ENCODE peak calls at places on chromosome 3, in five cellular contexts. H is lung, Z is A549, O is bronchial epithelial cell, V is AG04449. G is an unnamed sample.

GRCh38 chr3:111238896-111239295 is 167.3 kb downstream of the NECTIN3 start:
- DNase-seq in Z (no peak), V (no peak), H (no peak), O (no peak), G (no peak)

GRCh38 chr3:119497824-119498187 is 541 bp upstream of the TIMMDC1 start:
- DNase-seq in H (peak; percentile 31), Z (peak; percentile 22), O (peak; percentile 42), V (no peak), G (no peak)

GRCh38 chr3:124920718-124921117 is 13.8 kb downstream of the MUC13 start:
- DNase-seq in O (no peak), Z (no peak), V (no peak), H (no peak), G (no peak)

GRCh38 chr3:163939926-163940325 is 1138.4 kb downstream of the SI start:
- DNase-seq in Z (no peak), H (no peak), O (peak; percentile 16), V (no peak), G (no peak)

GRCh38 chr3:138442996-138443395 is 8.6 kb downstream of the ESYT3 start:
- DNase-seq in H (no peak), Z (no peak), V (no peak), O (no peak), G (no peak)

GRCh38 chr3:139110072-139110830 is 65.6 kb upstream of the PRR23C start:
- DNase-seq in V (no peak), Z (no peak), H (peak; percentile 22), O (no peak), G (no peak)

GRCh38 chr3:197394464-197395321 is 96.3 kb upstream of the DLG1 start:
- DNase-seq in H (no peak), O (peak; percentile 100), Z (no peak), V (peak; percentile 100), G (peak; percentile 82)

GRCh38 chr3:128787256-128788253 is 61.6 kb downstream of the RAB7A start:
- DNase-seq in V (no peak), Z (peak; percentile 50), O (peak; percentile 100), H (no peak), G (no peak)

GRCh38 chr3:99637381-99638111 is 848 bp upstream of the COL8A1 start:
- DNase-seq in O (peak; percentile 83), H (no peak), V (no peak), Z (no peak), G (peak; percentile 50)

GRCh38 chr3:147392083-147392916 is 14.0 kb downstream of the ZIC4 start:
- DNase-seq in V (no peak), O (no peak), H (no peak), Z (no peak), G (peak; percentile 37)
- TF ChIP-seq CTCF in V (peak; percentile 64), O (no peak), H (no peak), Z (no peak), G (peak; percentile 62)

DNA sequence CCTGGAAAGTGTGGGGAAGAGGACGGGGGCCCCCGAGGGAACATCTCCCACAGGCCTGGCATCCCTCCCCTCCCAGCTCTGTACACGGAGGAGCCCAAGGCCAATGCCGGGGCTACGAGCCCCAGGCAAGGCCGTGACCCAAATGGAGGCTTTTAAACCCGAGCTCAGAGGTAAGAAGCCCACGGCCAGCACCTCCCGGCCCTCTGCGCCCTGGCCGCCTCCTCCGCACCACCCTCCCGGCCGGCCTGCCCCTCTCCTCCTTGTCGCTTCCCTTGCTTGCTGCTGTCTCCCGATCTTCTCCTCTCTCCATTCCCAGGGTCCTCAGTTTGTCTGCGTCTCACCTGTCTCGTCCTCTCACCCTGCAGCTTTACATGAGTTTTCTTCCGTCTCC is 1.3 kb downstream of the MUC4 start:
- DNase-seq in V (no peak), O (no peak), Z (no peak), H (no peak), G (no peak)
- H3K4me3 ChIP-seq in V (no peak overlapping the region), O (no peak overlapping the region), Z (no peak overlapping the region), H (no peak overlapping the region), G (no peak overlapping the region)

GRCh38 chr3:73324203-73325155 is 263.0 kb downstream of the EBLN2 start:
- DNase-seq in O (no peak), V (no peak), Z (no peak), H (no peak), G (no peak)

GRCh38 chr3:73332558-73332957 is 271.1 kb downstream of the EBLN2 start:
- DNase-seq in H (no peak), Z (no peak), O (no peak), V (no peak), G (no peak)

GRCh38 chr3:73321286-73321685 is 259.8 kb downstream of the EBLN2 start:
- DNase-seq in H (no peak), Z (no peak), O (no peak), V (no peak), G (no peak)

DNA sequence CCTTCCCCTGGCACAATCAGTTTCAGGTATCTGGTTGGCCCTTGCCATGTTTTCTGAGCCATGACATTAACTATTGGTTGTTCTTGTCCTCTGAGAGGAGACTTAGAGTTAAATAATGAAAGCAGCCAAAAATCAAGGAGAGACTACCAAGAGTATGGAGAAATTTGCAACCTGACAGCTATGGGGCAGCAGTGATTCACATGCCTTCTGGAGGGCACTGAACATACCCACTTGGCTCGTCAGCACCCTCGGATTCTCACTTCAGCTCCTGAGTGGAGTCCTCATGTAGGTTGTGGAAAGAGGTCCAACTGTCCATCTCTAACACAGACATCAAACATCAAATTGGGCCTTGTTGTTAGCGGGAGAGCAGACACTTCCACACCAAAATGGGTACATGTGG is 265.6 kb downstream of the EBLN2 start:
- DNase-seq in O (no peak), Z (no peak), V (no peak), H (no peak), G (no peak)
- TF ChIP-seq CTCF in O (no peak), Z (no peak), V (no peak), H (no peak), G (no peak)

DNA sequence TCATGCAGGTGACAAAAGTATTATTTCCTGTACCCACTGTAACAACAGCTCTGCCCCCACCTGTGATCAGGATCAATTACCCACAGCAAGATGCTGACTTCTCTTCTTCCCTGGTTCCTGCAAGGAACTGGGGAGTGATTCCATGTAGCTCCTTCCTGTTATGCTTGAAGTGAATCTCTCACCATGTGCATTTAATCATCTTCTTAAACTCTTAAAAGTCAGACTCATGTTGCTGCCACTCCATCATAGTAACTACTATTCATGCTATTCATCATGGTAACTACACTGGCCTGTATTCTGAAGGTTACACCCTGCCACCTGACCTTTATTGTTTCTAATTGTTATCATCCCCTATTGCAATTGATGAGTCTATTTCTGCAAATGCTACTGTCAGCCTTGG is 89.4 kb downstream of the SUCNR1 start:
- DNase-seq in Z (no peak), O (no peak), V (no peak), H (no peak), G (peak; percentile 16)
- H3K4me3 ChIP-seq in Z (no peak overlapping the region), O (no peak overlapping the region), V (no peak overlapping the region), H (no peak overlapping the region), G (no peak overlapping the region)

GRCh38 chr3:187261541-187261969 is 30.0 kb downstream of the MASP1 start:
- DNase-seq in H (no peak), V (peak; percentile 91), Z (no peak), O (peak; percentile 68), G (peak; percentile 97)

GRCh38 chr3:187257471-187257870 is 34.1 kb downstream of the MASP1 start:
- DNase-seq in Z (no peak), O (no peak), H (no peak), V (no peak), G (no peak)

GRCh38 chr3:187262360-187262759 is 29.2 kb downstream of the MASP1 start:
- DNase-seq in Z (no peak), H (no peak), V (no peak), O (no peak), G (no peak)

GRCh38 chr3:187256217-187256616 is 35.3 kb downstream of the MASP1 start:
- DNase-seq in Z (no peak), V (no peak), H (no peak), O (no peak), G (no peak)

DNA sequence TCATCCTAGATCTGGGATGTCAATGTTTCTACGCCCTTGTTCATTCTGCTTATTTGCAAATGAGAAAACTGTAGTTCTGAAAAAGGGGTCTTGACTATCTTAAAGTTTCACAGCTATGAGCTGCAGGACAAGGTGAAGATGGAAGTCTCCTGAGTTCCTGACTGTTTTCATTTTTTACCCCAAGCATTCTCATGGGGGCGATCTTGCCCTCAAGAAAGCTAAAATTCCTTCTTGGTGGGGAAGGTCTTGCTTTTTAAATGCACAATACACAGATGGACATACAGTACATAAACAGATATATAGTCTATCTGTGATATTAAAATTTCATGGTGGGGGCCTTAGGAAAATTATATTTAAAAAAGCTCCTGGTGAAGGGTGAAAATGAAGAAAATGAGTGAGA is 32.4 kb downstream of the MASP1 start:
- DNase-seq in V (no peak), Z (no peak), O (no peak), H (no peak), G (no peak)
- TF ChIP-seq CTCF in V (no peak), Z (no peak), O (no peak), H (no peak), G (no peak)

GRCh38 chr3:184786271-184787010 is 25.5 kb upstream of the VPS8 start:
- DNase-seq in Z (no peak), H (no peak), O (no peak), V (peak; percentile 77), G (peak; percentile 83)
- H3K4me3 ChIP-seq in Z (no peak overlapping the region), H (no peak overlapping the region), O (no peak overlapping the region), V (peak overlapping the region; percentile 27), G (peak overlapping the region; percentile 1)

GRCh38 chr3:184372911-184373310 is 5.1 kb downstream of the THPO start:
- DNase-seq in V (no peak), O (no peak), H (no peak), Z (no peak), G (no peak)

GRCh38 chr3:184373422-184373821 is 4.6 kb downstream of the THPO start:
- DNase-seq in H (no peak), V (no peak), O (no peak), Z (no peak), G (no peak)

GRCh38 chr3:184375747-184376495 is 2.1 kb downstream of the THPO start:
- DNase-seq in V (no peak), Z (no peak), H (no peak), O (no peak), G (no peak)

GRCh38 chr3:184371570-184372018 is 6.4 kb downstream of the THPO start:
- DNase-seq in V (peak; percentile 59), H (peak; percentile 85), O (peak; percentile 83), Z (peak; percentile 82), G (peak; percentile 36)

GRCh38 chr3:184372296-184372821 is 5.6 kb downstream of the THPO start:
- DNase-seq in H (no peak), Z (no peak), O (no peak), V (no peak), G (no peak)
- TF ChIP-seq CTCF in H (no peak), Z (no peak), O (no peak), V (no peak), G (no peak)

DNA sequence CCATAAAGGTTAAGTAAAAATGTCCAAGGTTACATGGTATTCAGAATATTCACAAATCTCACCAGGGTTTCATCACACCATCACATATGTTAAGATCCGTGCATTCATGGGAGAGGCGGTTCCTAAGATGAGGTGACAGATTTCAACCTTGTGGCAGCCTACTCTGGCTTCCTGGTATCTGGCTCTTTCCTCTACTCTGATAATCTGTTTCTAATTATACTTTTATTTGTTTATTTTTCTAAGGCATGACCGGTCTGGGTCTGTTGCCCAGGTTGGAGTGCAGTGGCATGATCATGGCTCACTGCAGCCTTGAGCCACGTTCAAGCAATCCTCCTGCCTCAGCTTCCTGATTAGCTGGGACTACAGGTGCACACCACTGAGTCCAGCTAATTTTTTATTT is 34.4 kb downstream of the RAF1 start:
- DNase-seq in V (no peak), H (no peak), Z (no peak), O (no peak), G (peak; percentile 45)
- H3K4me3 ChIP-seq in V (no peak overlapping the region), H (no peak overlapping the region), Z (no peak overlapping the region), O (no peak overlapping the region), G (no peak overlapping the region)

G was measured in BJ.